ENCODE peak calls at places on chromosomes 3 and 15, in seven cellular contexts. H is tibial nerve, A is uterus, M is testis, G is esophagus muscularis mucosa, E is IMR-90, V is adrenal gland. O is an unnamed sample.

GRCh38 chr3:138230525-138230924 is 43.4 kb downstream of the ARMC8 start:
- DNase-seq in G (no peak), M (no peak), A (no peak), V (no peak), E (peak), H (no peak), O (no peak)

GRCh38 chr15:101437618-101438481 is 51.7 kb downstream of the PCSK6 start:
- DNase-seq in E (no peak), G (peak), M (peak), V (no peak), H (no peak), A (no peak), O (no peak)

GRCh38 chr15:101050647-101051290 is 131.6 kb downstream of the LRRK1 start:
- DNase-seq in H (no peak), E (no peak), V (no peak), M (peak), G (peak), A (no peak), O (no peak)

GRCh38 chr3:127001486-127002194 is 18.7 kb downstream of the PLXNA1 start:
- DNase-seq in G (no peak), M (no peak), E (no peak), A (no peak), V (no peak), H (no peak), O (no peak)

GRCh38 chr3:80750637-80751036 is 982.8 kb upstream of the ROBO1 start:
- DNase-seq in M (no peak), V (no peak), G (no peak), H (no peak), E (no peak), A (no peak), O (no peak)

GRCh38 chr3:151431940-151432339 is 28.9 kb downstream of the IGSF10 start:
- DNase-seq in H (no peak), E (peak), V (no peak), G (peak), A (no peak), M (no peak), O (no peak)

GRCh38 chr3:9386060-9386459 is 11.4 kb upstream of the SETD5 start:
- DNase-seq in E (no peak), A (no peak), M (no peak), H (no peak), G (no peak), V (no peak), O (no peak)

GRCh38 chr3:48433472-48434118 is 3.7 kb upstream of the PLXNB1 start:
- DNase-seq in G (no peak), H (no peak), A (peak), M (peak), E (peak), V (no peak), O (no peak)

GRCh38 chr3:127589600-127590281 is 792 bp downstream of the TPRA1 start:
- DNase-seq in G (no peak), H (no peak), M (peak), V (peak), E (no peak), A (no peak), O (peak)

GRCh38 chr3:29763115-29763514 is 482.2 kb downstream of the RBMS3 start:
- DNase-seq in E (no peak), G (no peak), V (no peak), M (no peak), A (no peak), H (no peak), O (no peak)

GRCh38 chr3:64685331-64685799 is 2.4 kb downstream of the ADAMTS9 start:
- DNase-seq in E (peak), A (peak), H (no peak), G (no peak), V (peak), M (peak), O (peak)

GRCh38 chr3:130894130-130894872 is 417 bp downstream of the ATP2C1 start:
- DNase-seq in A (peak), G (no peak), M (peak), H (no peak), E (no peak), V (peak), O (peak)

GRCh38 chr3:136949146-136949545 is 8.6 kb upstream of the IL20RB start:
- DNase-seq in M (no peak), V (no peak), A (no peak), H (no peak), E (no peak), G (no peak), O (no peak)

GRCh38 chr15:53586815-53587214 is 172.6 kb downstream of the WDR72 start:
- DNase-seq in E (no peak), G (no peak), V (peak), H (no peak), M (peak), A (no peak), O (peak)

GRCh38 chr15:62066663-62067447 is at the start of gene C2CD4A:
- DNase-seq in E (peak), M (peak), A (peak), H (no peak), V (peak), G (no peak), O (peak)
- TF ChIP-seq CTCF in E (peak), M (no peak), A (no peak), H (peak), V (no peak), G (peak), O (peak)

GRCh38 chr3:100209948-100210776 is 50.6 kb upstream of the TBC1D23 start:
- DNase-seq in V (no peak), A (no peak), M (no peak), H (no peak), G (peak), E (peak), O (no peak)

GRCh38 chr3:100216713-100217112 is 44.1 kb upstream of the TBC1D23 start:
- DNase-seq in V (no peak), G (no peak), A (no peak), M (no peak), E (peak), H (no peak), O (no peak)

GRCh38 chr3:100210777-100211145 is 50.0 kb upstream of the TBC1D23 start:
- DNase-seq in M (no peak), E (peak), A (no peak), H (no peak), G (peak), V (no peak), O (peak)

GRCh38 chr3:100213891-100214573 is 46.8 kb upstream of the TBC1D23 start:
- DNase-seq in G (peak), A (no peak), M (no peak), V (no peak), E (peak), H (no peak), O (no peak)

GRCh38 chr3:100214574-100214964 is 46.2 kb upstream of the TBC1D23 start:
- DNase-seq in E (no peak), G (peak), H (no peak), A (no peak), V (no peak), M (no peak), O (no peak)
- TF ChIP-seq POLR2A in E (no peak), G (no peak), H (no peak), A (no peak), V (no peak), M (no peak), O (no peak)

GRCh38 chr3:39103324-39103693 is 4.1 kb downstream of the GORASP1 start:
- DNase-seq in M (no peak), H (no peak), G (no peak), A (no peak), E (no peak), V (no peak), O (no peak)
- TF ChIP-seq CTCF in M (no peak), H (no peak), G (no peak), A (no peak), E (peak), V (no peak), O (no peak)

GRCh38 chr3:170585008-170585936 is 603 bp downstream of the SLC7A14 start:
- DNase-seq in G (no peak), A (no peak), V (no peak), H (no peak), M (no peak), E (peak), O (no peak)

GRCh38 chr3:170584585-170585007 is 1.3 kb downstream of the SLC7A14 start:
- DNase-seq in V (peak), E (peak), A (peak), H (peak), G (no peak), M (peak), O (peak)

GRCh38 chr3:170585937-170586310 is at the start of gene SLC7A14:
- DNase-seq in A (no peak), H (no peak), G (no peak), M (no peak), E (peak), V (no peak), O (no peak)

GRCh38 chr3:170593634-170594033 is 7.8 kb upstream of the SLC7A14 start:
- DNase-seq in V (no peak), H (no peak), A (no peak), M (no peak), E (no peak), G (no peak), O (no peak)

GRCh38 chr3:170589113-170589512 is 3.2 kb upstream of the SLC7A14 start:
- DNase-seq in M (no peak), E (no peak), H (no peak), A (no peak), V (no peak), G (no peak), O (no peak)
- TF ChIP-seq POLR2A in M (no peak), E (no peak), H (no peak), A (no peak), V (no peak), G (no peak), O (no peak)